ENCODE peak calls at places on chromosome 10, in five cellular contexts. Z, P, L, T and N are unnamed samples.

GRCh38 chr10:67284589-67284988 is 358.8 kb downstream of the LRRTM3 start:
- DNase-seq in Z (no peak), P (no peak), L (no peak), T (no peak), N (no peak)

GRCh38 chr10:35452847-35453246 is 116.5 kb downstream of the CCNY start:
- DNase-seq in Z (no peak), P (no peak), L (no peak), T (no peak), N (no peak)

GRCh38 chr10:52226448-52226847 is 87.6 kb upstream of the DKK1 start:
- DNase-seq in Z (no peak), P (peak), L (no peak), T (no peak), N (no peak)

GRCh38 chr10:85446852-85447251 is 919.7 kb downstream of the GRID1 start:
- DNase-seq in Z (no peak), P (no peak), L (no peak), T (no peak), N (no peak)

GRCh38 chr10:79349766-79350406 is 2.6 kb downstream of the PPIF start:
- DNase-seq in Z (no peak), P (no peak), L (no peak), T (no peak), N (no peak)

GRCh38 chr10:93481213-93481930 is 762 bp downstream of the MYOF start:
- DNase-seq in Z (no peak), P (no peak), L (no peak), T (no peak), N (no peak)

GRCh38 chr10:102815790-102816549 is 21.2 kb downstream of the CYP17A1 start:
- DNase-seq in Z (no peak), P (peak), L (peak), T (no peak), N (no peak)

GRCh38 chr10:4671451-4672145 is 154.4 kb upstream of the AKR1E2 start:
- DNase-seq in Z (no peak), P (peak), L (no peak), T (no peak), N (no peak)

GRCh38 chr10:104300736-104301292 is 31.8 kb downstream of the GSTO2 start:
- DNase-seq in Z (no peak), P (peak), L (peak), T (no peak), N (peak)

GRCh38 chr10:33795529-33795928 is 461.1 kb upstream of the NRP1 start:
- DNase-seq in Z (no peak), P (no peak), L (no peak), T (no peak), N (no peak)

GRCh38 chr10:16698457-16698856 is 118.8 kb downstream of the RSU1 start:
- DNase-seq in Z (no peak), P (no peak), L (no peak), T (no peak), N (no peak)